ENCODE peak calls at places on chromosomes 12 and 14, in seven cellular contexts. Z is NCI-H460, D is fibroblast of lung, F is BE2C, T is kidney epithelial cell, H is NB4, U is anterior cingulate cortex. X is an unnamed sample.

GRCh38 chr12:113221997-113222729 is 899 bp downstream of the TPCN1 start:
- DNase-seq in Z (peak; percentile 19), D (no peak), F (no peak), T (no peak), H (peak; percentile 32), U (no peak), X (no peak)

GRCh38 chr12:76685246-76685678 is 78.7 kb upstream of the ZDHHC17 start:
- DNase-seq in Z (no peak), D (peak; percentile 66), F (no peak), T (no peak), H (no peak), U (peak; percentile 46), X (peak; percentile 40)

GRCh38 chr12:59699408-59700144 is 103.7 kb downstream of the SLC16A7 start:
- DNase-seq in Z (peak; percentile 56), D (peak; percentile 94), F (no peak), T (no peak), H (peak; percentile 59), U (no peak), X (peak; percentile 78)

GRCh38 chr12:39116877-39117276 is 211.5 kb upstream of the CPNE8 start:
- DNase-seq in Z (no peak), D (no peak), F (peak; percentile 89), T (no peak), H (no peak), U (no peak), X (no peak)

GRCh38 chr14:84490081-84490480 is 1039.9 kb upstream of the FLRT2 start:
- DNase-seq in Z (no peak), D (no peak), F (no peak), T (no peak), H (no peak), U (no peak), X (no peak)

GRCh38 chr12:76927170-76927784 is 48.5 kb upstream of the CSRP2 start:
- DNase-seq in Z (peak; percentile 21), D (peak; percentile 58), F (peak; percentile 66), T (no peak), H (peak; percentile 51), U (no peak), X (peak; percentile 24)

GRCh38 chr12:85948340-85948739 is 74.2 kb downstream of the NTS start:
- DNase-seq in Z (no peak), D (no peak), F (no peak), T (no peak), H (no peak), U (no peak), X (no peak)

GRCh38 chr12:68469136-68469535 is 137.0 kb upstream of the MDM1 start:
- DNase-seq in Z (no peak), D (peak; percentile 28), F (no peak), T (no peak), H (no peak), U (no peak), X (no peak)

GRCh38 chr12:6767301-6767591 is 1.1 kb downstream of the PTMS start:
- DNase-seq in Z (no peak), D (no peak), F (no peak), T (no peak), H (no peak), U (no peak), X (no peak)

GRCh38 chr12:19200261-19200660 is 70.7 kb downstream of the PLEKHA5 start:
- DNase-seq in Z (no peak), D (no peak), F (no peak), T (no peak), H (no peak), U (no peak), X (no peak)

GRCh38 chr12:121755591-121755990 is 37.9 kb downstream of the RHOF start:
- DNase-seq in Z (no peak), D (no peak), F (no peak), T (no peak), H (peak; percentile 4), U (no peak), X (no peak)

GRCh38 chr12:10113085-10113484 is 14.3 kb upstream of the CLEC1A start:
- DNase-seq in Z (no peak), D (peak; percentile 64), F (no peak), T (no peak), H (no peak), U (no peak), X (no peak)

GRCh38 chr12:13937735-13938134 is 43.7 kb downstream of the GRIN2B start:
- DNase-seq in Z (no peak), D (no peak), F (no peak), T (no peak), H (no peak), U (no peak), X (no peak)

GRCh38 chr12:15522574-15523187 is 200.4 kb downstream of the PTPRO start:
- DNase-seq in Z (peak; percentile 49), D (peak; percentile 76), F (no peak), T (no peak), H (peak; percentile 56), U (no peak), X (peak; percentile 49)

GRCh38 chr12:107660230-107660629 is 25.4 kb upstream of the PWP1 start:
- DNase-seq in Z (no peak), D (no peak), F (no peak), T (no peak), H (peak; percentile 34), U (no peak), X (no peak)

GRCh38 chr12:133235401-133236112 is at the start of gene ANHX:
- DNase-seq in Z (no peak), D (no peak), F (no peak), T (no peak), H (no peak), U (no peak), X (no peak)

GRCh38 chr12:12442548-12443071 is 85.7 kb downstream of the BORCS5 start:
- DNase-seq in Z (no peak), D (peak; percentile 53), F (no peak), T (no peak), H (peak; percentile 33), U (no peak), X (peak; percentile 47)

GRCh38 chr14:60151715-60152114 is 13.5 kb downstream of the DHRS7 start:
- DNase-seq in Z (peak; percentile 88), D (peak; percentile 80), F (peak; percentile 80), T (peak; percentile 44), H (peak; percentile 94), U (peak; percentile 57), X (peak; percentile 77)

GRCh38 chr14:75310295-75311059 is 31.8 kb downstream of the FOS start:
- DNase-seq in Z (peak; percentile 22), D (peak; percentile 95), F (peak; percentile 73), T (no peak), H (no peak), U (peak; percentile 87), X (peak; percentile 87)

GRCh38 chr12:82708507-82708906 is 21.8 kb downstream of the TMTC2 start:
- DNase-seq in Z (no peak), D (peak; percentile 5), F (peak; percentile 63), T (no peak), H (no peak), U (peak; percentile 78), X (no peak)

GRCh38 chr14:93044601-93045000 is 71.1 kb downstream of the ITPK1 start:
- DNase-seq in Z (no peak), D (no peak), F (no peak), T (no peak), H (no peak), U (no peak), X (no peak)

GRCh38 chr12:10136637-10137205 is 6.7 kb upstream of the CLEC7A start:
- DNase-seq in Z (no peak), D (no peak), F (no peak), T (no peak), H (no peak), U (no peak), X (no peak)

GRCh38 chr14:73696466-73697390 is 17.5 kb downstream of the PNMA1 start:
- DNase-seq in Z (peak; percentile 96), D (peak; percentile 51), F (no peak), T (peak; percentile 50), H (peak; percentile 20), U (no peak), X (peak; percentile 71)

GRCh38 chr12:54300732-54301427 is at the start of gene NFE2:
- DNase-seq in Z (peak; percentile 44), D (peak; percentile 68), F (peak; percentile 71), T (no peak), H (peak; percentile 97), U (no peak), X (peak; percentile 56)

GRCh38 chr14:83779266-83779665 is 1750.7 kb upstream of the FLRT2 start:
- DNase-seq in Z (no peak), D (peak; percentile 44), F (no peak), T (peak; percentile 1), H (no peak), U (no peak), X (peak; percentile 1)

GRCh38 chr12:86134571-86134970 is 121.6 kb downstream of the MGAT4C start:
- DNase-seq in Z (no peak), D (peak; percentile 5), F (no peak), T (no peak), H (no peak), U (no peak), X (peak; percentile 18)

GRCh38 chr14:94426526-94426925 is 26.1 kb downstream of the SERPINA11 start:
- DNase-seq in Z (no peak), D (no peak), F (no peak), T (no peak), H (no peak), U (no peak), X (no peak)

GRCh38 chr12:27667540-27667939 is 28.7 kb upstream of the REP15 start:
- DNase-seq in Z (no peak), D (peak; percentile 95), F (no peak), T (no peak), H (no peak), U (no peak), X (peak; percentile 96)

GRCh38 chr14:63257299-63257698 is 53.1 kb downstream of the RHOJ start:
- DNase-seq in Z (no peak), D (no peak), F (no peak), T (no peak), H (no peak), U (no peak), X (no peak)

GRCh38 chr12:57558864-57559263 is 9.0 kb downstream of the KIF5A start:
- DNase-seq in Z (no peak), D (no peak), F (no peak), T (no peak), H (no peak), U (no peak), X (no peak)

GRCh38 chr14:101584049-101584859 is 23.0 kb downstream of the DIO3 start:
- DNase-seq in Z (no peak), D (no peak), F (peak; percentile 89), T (no peak), H (peak; percentile 78), U (no peak), X (peak; percentile 33)

GRCh38 chr14:61562321-61563161 is 132.8 kb upstream of the HIF1A start:
- DNase-seq in Z (peak; percentile 75), D (peak; percentile 99), F (no peak), T (peak; percentile 100), H (peak; percentile 91), U (no peak), X (peak; percentile 100)

GRCh38 chr12:76299536-76300296 is 48.5 kb downstream of the BBS10 start:
- DNase-seq in Z (no peak), D (no peak), F (no peak), T (no peak), H (no peak), U (no peak), X (no peak)

GRCh38 chr12:57844725-57845477 is 1.6 kb downstream of the CTDSP2 start:
- DNase-seq in Z (no peak), D (peak; percentile 96), F (peak; percentile 64), T (no peak), H (peak; percentile 76), U (peak; percentile 49), X (peak; percentile 90)

GRCh38 chr12:6790496-6791150 is 1.3 kb downstream of the CD4 start:
- DNase-seq in Z (no peak), D (no peak), F (no peak), T (no peak), H (peak; percentile 51), U (no peak), X (no peak)